ENCODE peak calls at places on chromosomes 5 and 9, in nine cellular contexts. X is A549, N is pancreas, R is AG04450, Q is heart left ventricle, Y is upper lobe of left lung, E is psoas muscle, P is suprapubic skin, V is cardiac muscle cell. D is an unnamed sample.
A peak's percentile ranks its signal among the peaks of the same experiment; 100 is the strongest.

GRCh38 chr5:81848368-81848767 is 97.5 kb upstream of the SSBP2 start:
- DNase-seq in X (no peak), N (no peak), R (no peak), Q (peak; percentile 50), Y (no peak), E (no peak), P (no peak), V (peak; percentile 44), D (no peak)

GRCh38 chr5:17720070-17720469 is 85.8 kb downstream of the TAF11L14 start:
- DNase-seq in X (no peak), N (no peak), R (no peak), Q (no peak), Y (no peak), E (no peak), P (no peak), V (no peak), D (no peak)

GRCh38 chr9:88322906-88323566 is 65.2 kb upstream of the SPIN1 start:
- DNase-seq in X (no peak), N (no peak), R (no peak), Q (peak; percentile 8), Y (peak; percentile 31), E (no peak), P (no peak), V (peak; percentile 78), D (no peak)

GRCh38 chr5:159905496-159905895 is 10.8 kb upstream of the ADRA1B start:
- DNase-seq in X (peak; percentile 74), N (no peak), R (peak; percentile 39), Q (no peak), Y (no peak), E (no peak), P (no peak), V (no peak), D (no peak)

GRCh38 chr9:24912767-24913166 is 367.1 kb upstream of the IZUMO3 start:
- DNase-seq in X (no peak), N (no peak), R (no peak), Q (no peak), Y (no peak), E (no peak), P (no peak), V (no peak), D (no peak)

GRCh38 chr9:109561137-109561536 is 63.0 kb upstream of the PTPN3 start:
- DNase-seq in X (no peak), N (no peak), R (no peak), Q (no peak), Y (no peak), E (no peak), P (no peak), V (no peak), D (no peak)

GRCh38 chr5:81750308-81751008 is 439 bp downstream of the SSBP2 start:
- DNase-seq in X (peak; percentile 26), N (no peak), R (no peak), Q (peak; percentile 18), Y (no peak), E (no peak), P (peak; percentile 81), V (no peak), D (no peak)

GRCh38 chr5:72572236-72572765 is 65.1 kb upstream of the ZNF366 start:
- DNase-seq in X (no peak), N (no peak), R (no peak), Q (no peak), Y (no peak), E (no peak), P (no peak), V (no peak), D (no peak)

GRCh38 chr5:178123094-178123986 is 7.5 kb upstream of the RMND5B start:
- DNase-seq in X (no peak), N (no peak), R (no peak), Q (no peak), Y (no peak), E (no peak), P (no peak), V (no peak), D (no peak)

GRCh38 chr9:23088932-23089364 is 642.3 kb downstream of the DMRTA1 start:
- DNase-seq in X (no peak), N (no peak), R (no peak), Q (no peak), Y (no peak), E (no peak), P (no peak), V (no peak), D (no peak)

GRCh38 chr9:124858330-124859046 is 3.3 kb downstream of the RPL35 start:
- DNase-seq in X (no peak), N (peak; percentile 26), R (no peak), Q (no peak), Y (no peak), E (no peak), P (no peak), V (no peak), D (peak; percentile 62)

DNA sequence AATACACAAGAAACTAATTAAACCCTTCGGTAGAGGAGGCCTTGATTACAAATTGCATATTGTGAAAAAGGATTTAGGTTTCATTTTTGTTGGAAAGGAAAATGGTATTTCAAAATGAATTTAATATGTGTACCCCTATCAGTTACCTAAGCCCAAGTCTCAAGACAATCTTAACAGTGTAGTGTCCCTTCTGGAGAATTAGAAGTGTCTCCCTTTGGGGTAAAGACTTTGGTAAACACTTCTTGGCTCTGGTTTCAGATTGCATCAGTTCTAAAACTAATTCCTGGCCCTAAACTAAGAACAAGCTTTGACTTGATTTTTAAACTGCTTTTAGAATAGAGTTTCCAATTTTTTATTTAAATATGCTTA is 3.3 kb upstream of the STOM start:
- DNase-seq in X (no peak), N (no peak), R (no peak), Q (no peak), Y (no peak), E (no peak), P (no peak), V (peak; percentile 41), D (no peak)
- H3K27ac ChIP-seq in X (peak overlapping the region; percentile 94), N (peak overlapping the region; percentile 34), R (peak overlapping the region; percentile 72), Q (peak overlapping the region; percentile 96), Y (peak overlapping the region; percentile 94), E (peak overlapping the region; percentile 98), P (peak overlapping the region; percentile 98), V (no peak overlapping the region), D (peak overlapping the region; percentile 98)

DNA sequence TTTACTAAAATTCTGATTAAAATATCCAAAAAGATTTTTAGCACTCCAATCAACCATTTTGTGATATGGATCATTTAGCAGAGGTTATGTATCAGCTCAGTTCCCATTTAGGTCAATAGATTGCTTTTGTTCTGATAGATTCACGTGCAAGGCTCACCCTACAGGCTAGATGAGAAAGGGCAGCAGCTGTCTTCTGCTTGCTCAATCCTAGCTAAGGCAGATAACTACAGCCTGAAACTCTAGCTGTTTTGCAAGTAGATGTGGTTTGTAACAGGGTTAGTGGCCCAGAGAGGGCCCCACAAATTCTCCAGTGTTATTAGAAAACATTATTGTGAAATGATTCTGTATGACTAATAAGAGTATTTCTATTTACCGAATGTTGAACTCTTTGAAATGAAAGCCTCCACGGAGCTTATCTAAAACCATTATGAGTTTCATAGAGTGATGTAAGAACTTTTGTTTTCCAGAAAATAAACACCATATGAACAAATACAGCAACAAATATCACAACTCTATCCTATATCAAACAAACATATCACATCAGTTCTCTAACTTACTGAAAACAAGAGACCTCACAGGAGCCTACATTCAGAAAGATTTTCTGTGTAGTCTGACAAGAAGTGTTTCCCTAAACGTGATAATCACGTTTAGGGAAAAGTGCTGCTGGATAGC is 841.9 kb upstream of the ACO1 start:
- DNase-seq in X (no peak), N (peak; percentile 15), R (no peak), Q (no peak), Y (peak; percentile 22), E (no peak), P (no peak), V (peak; percentile 93), D (no peak)
- TF ChIP-seq CTCF in X (no peak), N (peak; percentile 16), R (peak; percentile 37), Q (no peak), Y (peak; percentile 51), E (peak; percentile 36), P (peak; percentile 4), V (peak; percentile 28), D (no peak)

GRCh38 chr5:130138406-130139060 is 234.3 kb downstream of the CHSY3 start:
- DNase-seq in X (no peak), N (no peak), R (no peak), Q (no peak), Y (no peak), E (no peak), P (no peak), V (peak; percentile 37), D (no peak)

GRCh38 chr5:130135506-130135905 is 231.2 kb downstream of the CHSY3 start:
- DNase-seq in X (no peak), N (no peak), R (no peak), Q (no peak), Y (no peak), E (no peak), P (no peak), V (peak; percentile 85), D (no peak)

GRCh38 chr5:130141689-130142320 is 237.5 kb downstream of the CHSY3 start:
- DNase-seq in X (peak; percentile 24), N (no peak), R (peak; percentile 10), Q (peak; percentile 18), Y (no peak), E (no peak), P (no peak), V (peak; percentile 70), D (no peak)

DNA sequence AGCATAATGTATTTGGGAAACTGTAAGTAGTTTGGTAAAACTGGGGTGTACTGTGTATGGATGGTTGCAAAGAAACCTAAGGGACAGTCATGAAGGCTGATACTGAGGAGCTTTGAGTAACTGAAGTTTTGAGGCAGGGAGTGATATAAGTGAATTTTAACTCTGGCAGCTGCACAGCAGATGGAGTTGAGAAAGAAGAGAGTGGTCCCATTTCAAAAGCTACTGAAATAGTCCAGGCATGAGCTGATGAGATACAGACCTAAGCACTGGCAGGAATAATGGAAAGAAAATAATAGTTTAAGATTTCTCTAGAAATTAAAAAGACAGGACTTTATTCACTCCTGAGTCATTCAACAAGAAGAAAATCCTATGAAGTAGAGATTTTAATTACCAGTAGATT is 232.0 kb downstream of the CHSY3 start:
- DNase-seq in X (no peak), N (no peak), R (no peak), Q (no peak), Y (no peak), E (no peak), P (no peak), V (peak; percentile 57), D (no peak)
- H3K4me3 ChIP-seq in X (no peak overlapping the region), N (no peak overlapping the region), R (no peak overlapping the region), Q (no peak overlapping the region), Y (no peak overlapping the region), E (no peak overlapping the region), P (no peak overlapping the region), V (no peak overlapping the region), D (no peak overlapping the region)

DNA sequence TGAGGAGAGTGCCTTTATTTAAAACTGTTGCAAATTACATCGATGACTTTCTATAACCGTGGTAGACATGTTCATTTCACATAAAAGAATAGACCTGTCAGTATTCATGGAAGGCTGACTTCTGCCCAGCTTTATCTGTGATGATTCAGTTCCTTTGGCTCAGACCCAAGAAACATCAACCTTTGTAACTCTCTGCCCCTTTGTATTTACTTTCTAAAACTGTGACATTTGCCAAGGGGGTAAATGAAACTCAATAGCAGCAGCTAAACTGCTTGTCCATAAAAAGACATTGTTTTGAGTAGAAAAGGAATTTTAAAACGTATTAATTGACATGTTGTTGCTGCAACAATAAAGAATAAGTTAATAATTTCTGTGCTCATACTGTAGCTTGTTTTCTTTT is 137.8 kb upstream of the ANKH start:
- DNase-seq in X (peak; percentile 60), N (peak; percentile 42), R (no peak), Q (no peak), Y (no peak), E (no peak), P (no peak), V (peak; percentile 82), D (no peak)
- H3K27ac ChIP-seq in X (peak overlapping the region; percentile 89), N (peak overlapping the region; percentile 25), R (no peak overlapping the region), Q (peak overlapping the region; percentile 72), Y (no peak overlapping the region), E (peak overlapping the region; percentile 59), P (no peak overlapping the region), V (no peak overlapping the region), D (peak overlapping the region; percentile 88)